ENCODE peak calls at places on chromosomes 5 and 9, in seven cellular contexts. Y, Q, N, A, Z, J and D are unnamed samples.

GRCh38 chr9:114054191-114054690 is 23.9 kb downstream of the AMBP start:
- DNase-seq in Y (peak; percentile 3), A (peak; percentile 50), Q (no peak), Z (no peak), N (peak; percentile 34), J (no peak), D (no peak)

GRCh38 chr9:106286249-106286648 is 576.7 kb upstream of the ZNF462 start:
- DNase-seq in J (no peak), A (no peak), N (no peak), Q (no peak), Z (no peak), Y (no peak), D (no peak)

GRCh38 chr9:71984388-71985069 is 73.1 kb downstream of the C9orf85 start:
- DNase-seq in Q (no peak), N (peak; percentile 79), Z (peak; percentile 49), A (no peak), J (peak; percentile 59), Y (no peak), D (peak; percentile 58)

GRCh38 chr5:147310059-147310704 is 75.4 kb downstream of the STK32A start:
- DNase-seq in J (peak; percentile 11), Z (peak; percentile 22), Q (peak; percentile 77), N (peak; percentile 90), Y (no peak), A (peak; percentile 92), D (peak; percentile 72)

GRCh38 chr5:178150977-178151734 is 2.5 kb downstream of the NHP2 start:
- DNase-seq in J (no peak), Y (no peak), Z (no peak), Q (no peak), A (no peak), N (peak; percentile 50), D (no peak)

GRCh38 chr5:134115806-134116175 is 1.3 kb downstream of the TCF7 start:
- DNase-seq in J (no peak), Z (no peak), A (no peak), Q (no peak), N (no peak), Y (no peak), D (no peak)

GRCh38 chr5:143436871-143437270 is 33.4 kb upstream of the NR3C1 start:
- DNase-seq in J (no peak), N (no peak), Q (no peak), Z (no peak), A (no peak), Y (no peak), D (no peak)

GRCh38 chr9:132789706-132790105 is 88.4 kb downstream of the AK8 start:
- DNase-seq in Y (no peak), J (no peak), A (no peak), Z (no peak), Q (no peak), N (no peak), D (no peak)

GRCh38 chr9:127741831-127742434 is 6.8 kb upstream of the TOR2A start:
- DNase-seq in Q (no peak), Y (no peak), N (no peak), Z (peak; percentile 57), A (no peak), J (no peak), D (no peak)

GRCh38 chr9:126687868-126688503 is 74.3 kb downstream of the LMX1B start:
- DNase-seq in J (no peak), Z (peak; percentile 7), Y (no peak), A (no peak), N (no peak), Q (no peak), D (no peak)

GRCh38 chr9:33092634-33093033 is 16.2 kb upstream of the SMU1 start:
- DNase-seq in N (no peak), Z (no peak), Y (no peak), J (no peak), A (no peak), Q (no peak), D (no peak)

GRCh38 chr5:80516826-80517225 is 28.9 kb downstream of the FAM151B start:
- DNase-seq in Z (no peak), Q (peak; percentile 84), N (no peak), Y (peak; percentile 26), A (no peak), J (peak; percentile 89), D (peak; percentile 77)

GRCh38 chr9:131656356-131657030 is 83.4 kb downstream of the RAPGEF1 start:
- DNase-seq in J (no peak), A (peak; percentile 85), Y (no peak), N (no peak), Z (peak; percentile 65), Q (no peak), D (no peak)

GRCh38 chr9:16921855-16922254 is 51.4 kb upstream of the BNC2 start:
- DNase-seq in Y (no peak), N (no peak), A (no peak), Z (no peak), J (no peak), Q (peak; percentile 77), D (peak; percentile 61)

GRCh38 chr5:123214193-123214592 is 125.2 kb downstream of the PRDM6 start:
- DNase-seq in A (no peak), Z (no peak), J (no peak), N (no peak), Q (no peak), Y (no peak), D (no peak)

GRCh38 chr5:127410906-127411780 is 106.3 kb upstream of the PRRC1 start:
- DNase-seq in Q (no peak), N (no peak), J (no peak), Z (no peak), A (no peak), Y (no peak), D (no peak)

GRCh38 chr5:54894957-54895815 is 90.2 kb downstream of the ESM1 start:
- DNase-seq in Q (no peak), Z (no peak), N (no peak), Y (no peak), A (no peak), J (no peak), D (no peak)

GRCh38 chr5:111135946-111136345 is 43.8 kb downstream of the WDR36 start:
- DNase-seq in Z (no peak), J (peak; percentile 49), Y (no peak), A (no peak), N (no peak), Q (no peak), D (no peak)

GRCh38 chr9:70222354-70222753 is 36.4 kb upstream of the SMC5 start:
- DNase-seq in Y (no peak), Q (no peak), Z (no peak), N (no peak), J (no peak), A (no peak), D (no peak)

GRCh38 chr9:17453751-17454150 is 125.1 kb upstream of the SH3GL2 start:
- DNase-seq in Y (no peak), A (no peak), N (no peak), Q (no peak), J (no peak), Z (no peak), D (no peak)

GRCh38 chr9:110446171-110446570 is 108.5 kb upstream of the TXNDC8 start:
- DNase-seq in N (no peak), A (no peak), Z (no peak), Y (no peak), J (no peak), Q (no peak), D (no peak)

GRCh38 chr9:127751269-127752054 is 16.4 kb upstream of the TOR2A start:
- DNase-seq in N (peak; percentile 81), Y (no peak), J (peak; percentile 27), Z (no peak), A (no peak), Q (no peak), D (no peak)

GRCh38 chr5:167947312-167947711 is 344.1 kb upstream of the WWC1 start:
- DNase-seq in Q (no peak), Z (no peak), A (no peak), N (no peak), Y (no peak), J (no peak), D (no peak)

GRCh38 chr9:69599232-69599971 is 72.8 kb downstream of the APBA1 start:
- DNase-seq in N (no peak), Y (no peak), Q (no peak), J (no peak), A (no peak), Z (no peak), D (no peak)

GRCh38 chr9:81078555-81078954 is 610.8 kb downstream of the TLE1 start:
- DNase-seq in J (no peak), Q (no peak), A (no peak), Z (no peak), N (no peak), Y (no peak), D (no peak)

GRCh38 chr5:172550096-172550765 is 90.8 kb upstream of the NEURL1B start:
- DNase-seq in Y (no peak), N (peak; percentile 60), Z (no peak), Q (no peak), J (no peak), A (no peak), D (no peak)
- H3K27ac ChIP-seq in Y (no peak overlapping the region), N (no peak overlapping the region), Z (no peak overlapping the region), Q (no peak overlapping the region), J (no peak overlapping the region), A (no peak overlapping the region), D (no peak overlapping the region)

DNA sequence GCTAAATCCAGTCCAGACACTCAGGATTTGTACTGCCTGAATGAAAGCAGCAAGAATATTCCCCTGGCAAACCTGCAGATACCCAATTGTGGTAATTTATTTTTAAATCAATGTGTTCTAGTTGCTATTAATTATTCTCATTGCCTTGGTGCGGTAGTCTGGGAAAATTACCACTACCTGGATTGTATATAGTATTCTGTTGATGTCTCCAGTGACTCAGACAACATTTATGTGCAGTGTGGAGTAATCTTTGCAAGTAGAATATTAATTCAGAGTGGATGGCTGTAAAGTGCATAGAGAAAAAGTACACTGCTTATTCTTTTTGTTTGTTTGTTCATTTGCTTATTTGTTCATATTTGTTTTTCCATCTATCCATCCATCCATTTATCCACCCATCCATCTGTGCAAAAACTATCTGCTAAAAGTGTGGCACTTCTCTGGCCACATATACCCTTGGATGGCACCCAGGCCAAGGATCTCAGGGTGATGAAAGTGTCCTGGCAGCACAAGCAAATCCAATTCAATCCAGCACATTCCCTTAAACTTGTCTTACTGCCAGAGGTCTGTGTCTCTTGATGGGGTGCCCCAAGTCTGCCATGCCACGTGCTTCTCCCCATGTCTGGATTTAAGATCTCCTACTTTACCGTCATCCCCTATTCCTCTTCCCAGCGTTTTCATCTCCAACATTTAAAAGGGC is 41.3 kb downstream of the NTRK2 start:
- DNase-seq in J (no peak), N (no peak), Y (no peak), Z (peak; percentile 18), A (no peak), Q (no peak), D (no peak)
- H3K27ac ChIP-seq in J (no peak overlapping the region), N (no peak overlapping the region), Y (no peak overlapping the region), Z (no peak overlapping the region), A (peak overlapping the region; percentile 0), Q (no peak overlapping the region), D (no peak overlapping the region)

DNA sequence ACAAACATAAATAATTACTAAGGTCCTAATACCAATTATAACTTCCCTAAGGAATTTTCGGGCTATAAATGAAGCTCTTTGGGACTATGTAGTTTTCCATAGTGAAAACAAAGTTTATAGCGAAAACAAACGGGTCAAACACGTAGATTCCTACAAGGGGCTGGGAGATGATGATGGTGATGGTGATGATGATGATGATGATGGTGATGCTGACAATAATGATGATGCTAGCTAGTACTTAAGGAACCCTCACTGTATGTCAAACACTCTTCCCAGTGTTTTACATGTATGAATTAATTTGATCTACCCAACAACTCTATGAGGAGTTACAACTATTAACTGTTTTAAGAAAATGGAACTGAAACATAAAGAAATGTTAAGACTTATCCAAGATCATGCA is 63.7 kb upstream of the PIK3R1 start:
- DNase-seq in J (no peak), A (no peak), N (no peak), Y (no peak), Z (no peak), Q (no peak), D (no peak)
- H3K27ac ChIP-seq in J (no peak overlapping the region), A (no peak overlapping the region), N (no peak overlapping the region), Y (no peak overlapping the region), Z (no peak overlapping the region), Q (no peak overlapping the region), D (no peak overlapping the region)

GRCh38 chr5:157487358-157487757 is 27.3 kb downstream of the NIPAL4 start:
- DNase-seq in Z (no peak), Y (no peak), J (no peak), A (no peak), Q (peak; percentile 2), N (no peak), D (no peak)
- H3K27ac ChIP-seq in Z (no peak overlapping the region), Y (no peak overlapping the region), J (no peak overlapping the region), A (no peak overlapping the region), Q (no peak overlapping the region), N (no peak overlapping the region), D (no peak overlapping the region)